ENCODE peak calls at places on chromosomes 1 and 21, in six cellular contexts. L, O, I, M, E and N are unnamed samples.

GRCh38 chr1:236753554-236753953 is 41.5 kb upstream of the MTR start:
- DNase-seq in L (no peak), O (no peak), I (no peak), M (peak; percentile 60), E (peak; percentile 50), N (no peak)

GRCh38 chr21:43667191-43667904 is 8.0 kb downstream of the RRP1B start:
- DNase-seq in L (no peak), O (peak; percentile 68), I (no peak), M (peak; percentile 54), E (no peak), N (no peak)

GRCh38 chr1:159173303-159173702 is 1.9 kb downstream of the CADM3 start:
- DNase-seq in L (no peak), O (no peak), I (no peak), M (no peak), E (no peak), N (no peak)

GRCh38 chr1:223374064-223374610 is 10.2 kb upstream of the SUSD4 start:
- DNase-seq in L (no peak), O (no peak), I (no peak), M (no peak), E (no peak), N (no peak)

GRCh38 chr1:65066379-65066765 is 81.6 kb upstream of the AK4 start:
- DNase-seq in L (no peak), O (no peak), I (no peak), M (no peak), E (no peak), N (no peak)

GRCh38 chr1:61400131-61400530 is 317.8 kb downstream of the NFIA start:
- DNase-seq in L (no peak), O (no peak), I (no peak), M (no peak), E (no peak), N (no peak)

GRCh38 chr1:198756470-198756869 is 117.6 kb downstream of the PTPRC start:
- DNase-seq in L (no peak), O (no peak), I (no peak), M (peak; percentile 49), E (no peak), N (no peak)

GRCh38 chr1:243710467-243710866 is 139.6 kb downstream of the AKT3 start:
- DNase-seq in L (no peak), O (no peak), I (no peak), M (no peak), E (no peak), N (no peak)

GRCh38 chr1:36080801-36081200 is 3.1 kb upstream of the TEKT2 start:
- DNase-seq in L (no peak), O (no peak), I (no peak), M (no peak), E (no peak), N (no peak)

GRCh38 chr21:36908260-36908908 is 58.1 kb downstream of the HLCS start:
- DNase-seq in L (no peak), O (no peak), I (no peak), M (peak; percentile 61), E (no peak), N (no peak)

GRCh38 chr21:43267391-43268085 is 98.7 kb downstream of the CRYAA start:
- DNase-seq in L (no peak), O (no peak), I (peak; percentile 27), M (no peak), E (no peak), N (no peak)